ENCODE peak calls at places on chromosomes 11 and 22, in seven cellular contexts. One of them, this sample, is unnamed.

GRCh38 chr11:133012803-133013202 is 519.5 kb downstream of the OPCML start:
- DNase-seq in H9: no peak
- DNase-seq in IMR-90: no peak
- DNase-seq in H1: no peak
- DNase-seq in trophoblast cell: no peak
- DNase-seq in neuronal stem cell: no peak
- DNase-seq in mesendoderm: no peak
- DNase-seq in this sample: no peak

GRCh38 chr11:60625262-60625661 is 74.2 kb upstream of the MS4A8 start:
- DNase-seq in H1: peak; percentile 9
- DNase-seq in neuronal stem cell: no peak
- DNase-seq in trophoblast cell: no peak
- DNase-seq in mesendoderm: peak; percentile 83
- DNase-seq in IMR-90: peak; percentile 23
- DNase-seq in H9: peak; percentile 47
- DNase-seq in this sample: peak; percentile 1

GRCh38 chr22:36197601-36198146 is 3.9 kb downstream of the APOL4 start:
- DNase-seq in trophoblast cell: no peak
- DNase-seq in H9: no peak
- DNase-seq in IMR-90: no peak
- DNase-seq in mesendoderm: peak; percentile 52
- DNase-seq in neuronal stem cell: peak; percentile 30
- DNase-seq in H1: no peak
- DNase-seq in this sample: peak; percentile 12

GRCh38 chr22:37484115-37485005 is 1.8 kb downstream of the MFNG start:
- DNase-seq in H9: no peak
- DNase-seq in neuronal stem cell: no peak
- DNase-seq in H1: no peak
- DNase-seq in mesendoderm: no peak
- DNase-seq in trophoblast cell: no peak
- DNase-seq in IMR-90: no peak
- DNase-seq in this sample: no peak

GRCh38 chr11:90241414-90241813 is 18.6 kb upstream of the CHORDC1 start:
- DNase-seq in H9: no peak
- DNase-seq in trophoblast cell: no peak
- DNase-seq in IMR-90: no peak
- DNase-seq in neuronal stem cell: no peak
- DNase-seq in mesendoderm: no peak
- DNase-seq in H1: no peak
- DNase-seq in this sample: no peak

GRCh38 chr22:35046744-35047462 is 19.1 kb upstream of the ISX start:
- DNase-seq in H1: no peak
- DNase-seq in trophoblast cell: no peak
- DNase-seq in neuronal stem cell: no peak
- DNase-seq in IMR-90: no peak
- DNase-seq in mesendoderm: no peak
- DNase-seq in H9: no peak
- DNase-seq in this sample: no peak

GRCh38 chr11:130514316-130514715 is 65.9 kb downstream of the ADAMTS15 start:
- DNase-seq in neuronal stem cell: no peak
- DNase-seq in IMR-90: peak; percentile 77
- DNase-seq in H9: no peak
- DNase-seq in H1: no peak
- DNase-seq in mesendoderm: no peak
- DNase-seq in trophoblast cell: no peak
- DNase-seq in this sample: no peak

GRCh38 chr11:37946155-37946766 is 1348.2 kb upstream of the RAG2 start:
- DNase-seq in IMR-90: peak; percentile 27
- DNase-seq in H1: peak; percentile 29
- DNase-seq in trophoblast cell: peak; percentile 28
- DNase-seq in mesendoderm: peak; percentile 83
- DNase-seq in neuronal stem cell: peak; percentile 33
- DNase-seq in H9: peak; percentile 59
- DNase-seq in this sample: peak; percentile 62

GRCh38 chr11:95461858-95462257 is 230.9 kb upstream of the SESN3 start:
- DNase-seq in IMR-90: no peak
- DNase-seq in H1: no peak
- DNase-seq in trophoblast cell: no peak
- DNase-seq in neuronal stem cell: no peak
- DNase-seq in mesendoderm: no peak
- DNase-seq in H9: no peak
- DNase-seq in this sample: no peak

GRCh38 chr11:72100009-72100408 is 3.1 kb downstream of the LAMTOR1 start:
- DNase-seq in IMR-90: no peak
- DNase-seq in mesendoderm: no peak
- DNase-seq in H1: no peak
- DNase-seq in H9: no peak
- DNase-seq in neuronal stem cell: no peak
- DNase-seq in trophoblast cell: no peak
- DNase-seq in this sample: no peak

GRCh38 chr22:17370036-17370765 is 941 bp downstream of the CECR2 start:
- DNase-seq in H1: no peak
- DNase-seq in IMR-90: no peak
- DNase-seq in trophoblast cell: no peak
- DNase-seq in H9: no peak
- DNase-seq in neuronal stem cell: no peak
- DNase-seq in mesendoderm: no peak
- DNase-seq in this sample: peak; percentile 1

GRCh38 chr22:29684244-29684643 is 35.6 kb upstream of the CABP7 start:
- DNase-seq in trophoblast cell: no peak
- DNase-seq in IMR-90: no peak
- DNase-seq in H1: no peak
- DNase-seq in H9: no peak
- DNase-seq in neuronal stem cell: no peak
- DNase-seq in mesendoderm: no peak
- DNase-seq in this sample: no peak

GRCh38 chr22:29689201-29689871 is 30.5 kb upstream of the CABP7 start:
- DNase-seq in mesendoderm: no peak
- DNase-seq in H9: no peak
- DNase-seq in IMR-90: no peak
- DNase-seq in trophoblast cell: no peak
- DNase-seq in neuronal stem cell: no peak
- DNase-seq in H1: no peak
- DNase-seq in this sample: no peak

GRCh38 chr22:29679316-29679715 is 40.5 kb upstream of the CABP7 start:
- DNase-seq in neuronal stem cell: no peak
- DNase-seq in mesendoderm: no peak
- DNase-seq in trophoblast cell: no peak
- DNase-seq in IMR-90: peak; percentile 19
- DNase-seq in H1: no peak
- DNase-seq in H9: no peak
- DNase-seq in this sample: no peak

GRCh38 chr22:29683536-29683935 is 36.3 kb upstream of the CABP7 start:
- DNase-seq in trophoblast cell: no peak
- DNase-seq in H9: no peak
- DNase-seq in H1: no peak
- DNase-seq in IMR-90: no peak
- DNase-seq in neuronal stem cell: no peak
- DNase-seq in mesendoderm: no peak
- DNase-seq in this sample: no peak
- H3K23ac ChIP-seq in trophoblast cell: no peak overlapping the region
- H3K23ac ChIP-seq in H9: no peak overlapping the region
- H3K23ac ChIP-seq in H1: no peak overlapping the region
- H3K23ac ChIP-seq in IMR-90: no peak overlapping the region
- H3K23ac ChIP-seq in neuronal stem cell: no peak overlapping the region
- H3K23ac ChIP-seq in mesendoderm: no peak overlapping the region
- H3K23ac ChIP-seq in this sample: no peak overlapping the region

DNA sequence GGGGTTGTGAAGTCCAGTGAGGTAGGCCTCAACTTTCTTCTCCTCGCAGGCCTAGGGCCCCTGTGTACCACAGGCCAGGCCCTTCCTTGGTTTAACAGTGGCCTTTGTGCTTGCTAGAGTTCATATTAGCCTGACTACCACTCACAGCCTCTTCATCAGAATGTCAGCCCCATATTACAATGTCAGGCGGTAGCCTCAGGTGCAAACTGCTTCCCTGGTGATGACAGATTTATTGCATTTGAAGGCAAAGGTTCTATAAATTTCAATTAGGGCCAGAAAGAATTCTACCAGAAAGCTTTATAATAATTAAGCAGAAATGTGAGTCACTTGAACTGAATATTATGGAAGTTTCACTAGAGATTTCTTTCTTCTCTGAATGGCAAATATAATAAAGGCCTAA is 210.4 kb downstream of the CWF19L2 start:
- DNase-seq in H9: no peak
- DNase-seq in neuronal stem cell: no peak
- DNase-seq in trophoblast cell: no peak
- DNase-seq in H1: no peak
- DNase-seq in mesendoderm: no peak
- DNase-seq in IMR-90: no peak
- DNase-seq in this sample: no peak
- H2BK5ac ChIP-seq in H9: no peak overlapping the region
- H2BK5ac ChIP-seq in neuronal stem cell: no peak overlapping the region
- H2BK5ac ChIP-seq in trophoblast cell: no peak overlapping the region
- H2BK5ac ChIP-seq in H1: no peak overlapping the region
- H2BK5ac ChIP-seq in mesendoderm: no peak overlapping the region
- H2BK5ac ChIP-seq in IMR-90: no peak overlapping the region
- H2BK5ac ChIP-seq in this sample: no peak overlapping the region

GRCh38 chr11:92190535-92191206 is 33.9 kb upstream of the FAT3 start:
- DNase-seq in trophoblast cell: no peak
- DNase-seq in H9: no peak
- DNase-seq in IMR-90: no peak
- DNase-seq in neuronal stem cell: no peak
- DNase-seq in mesendoderm: no peak
- DNase-seq in H1: no peak
- DNase-seq in this sample: no peak

GRCh38 chr11:92192141-92192540 is 32.5 kb upstream of the FAT3 start:
- DNase-seq in neuronal stem cell: no peak
- DNase-seq in trophoblast cell: no peak
- DNase-seq in H1: no peak
- DNase-seq in mesendoderm: no peak
- DNase-seq in H9: no peak
- DNase-seq in IMR-90: no peak
- DNase-seq in this sample: no peak
- H3K23ac ChIP-seq in neuronal stem cell: no peak overlapping the region
- H3K23ac ChIP-seq in trophoblast cell: no peak overlapping the region
- H3K23ac ChIP-seq in H1: no peak overlapping the region
- H3K23ac ChIP-seq in mesendoderm: no peak overlapping the region
- H3K23ac ChIP-seq in H9: no peak overlapping the region
- H3K23ac ChIP-seq in IMR-90: no peak overlapping the region
- H3K23ac ChIP-seq in this sample: no peak overlapping the region

DNA sequence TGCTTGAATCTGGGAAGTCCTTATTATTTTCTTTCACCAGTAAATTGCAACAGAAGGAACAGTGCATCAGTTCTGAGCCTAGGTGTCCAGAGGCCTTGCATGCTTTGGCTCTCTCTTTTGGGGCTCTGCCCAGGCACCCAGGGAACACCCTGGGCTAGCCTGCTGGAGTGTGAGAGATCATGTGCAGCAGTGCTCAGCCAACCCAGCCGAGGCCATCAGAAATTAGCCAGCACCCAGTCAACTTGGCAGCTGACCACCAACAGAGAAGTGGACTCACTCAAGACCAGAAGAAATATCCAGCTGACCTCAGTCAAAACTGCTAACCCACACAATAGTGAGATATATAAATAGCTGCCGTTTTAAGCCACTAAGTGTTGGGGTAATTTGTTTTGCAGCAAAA is 11.2 kb upstream of the P4HA3 start:
- DNase-seq in H1: no peak
- DNase-seq in H9: no peak
- DNase-seq in IMR-90: peak; percentile 16
- DNase-seq in mesendoderm: no peak
- DNase-seq in neuronal stem cell: no peak
- DNase-seq in trophoblast cell: no peak
- DNase-seq in this sample: no peak
- H2BK5ac ChIP-seq in H1: no peak overlapping the region
- H2BK5ac ChIP-seq in H9: no peak overlapping the region
- H2BK5ac ChIP-seq in IMR-90: no peak overlapping the region
- H2BK5ac ChIP-seq in mesendoderm: no peak overlapping the region
- H2BK5ac ChIP-seq in neuronal stem cell: no peak overlapping the region
- H2BK5ac ChIP-seq in trophoblast cell: no peak overlapping the region
- H2BK5ac ChIP-seq in this sample: no peak overlapping the region

GRCh38 chr22:47540011-47540410 is 777.6 kb downstream of the TBC1D22A start:
- DNase-seq in H1: no peak
- DNase-seq in trophoblast cell: no peak
- DNase-seq in H9: no peak
- DNase-seq in mesendoderm: no peak
- DNase-seq in IMR-90: no peak
- DNase-seq in neuronal stem cell: no peak
- DNase-seq in this sample: no peak

GRCh38 chr22:47535681-47536080 is 773.2 kb downstream of the TBC1D22A start:
- DNase-seq in H9: no peak
- DNase-seq in neuronal stem cell: no peak
- DNase-seq in mesendoderm: no peak
- DNase-seq in IMR-90: no peak
- DNase-seq in H1: no peak
- DNase-seq in trophoblast cell: no peak
- DNase-seq in this sample: no peak

GRCh38 chr22:47543447-47543846 is 781.0 kb downstream of the TBC1D22A start:
- DNase-seq in trophoblast cell: no peak
- DNase-seq in H9: no peak
- DNase-seq in IMR-90: no peak
- DNase-seq in H1: no peak
- DNase-seq in mesendoderm: no peak
- DNase-seq in neuronal stem cell: no peak
- DNase-seq in this sample: no peak

GRCh38 chr22:47534150-47535133 is 772.0 kb downstream of the TBC1D22A start:
- DNase-seq in trophoblast cell: no peak
- DNase-seq in H1: no peak
- DNase-seq in mesendoderm: no peak
- DNase-seq in H9: no peak
- DNase-seq in neuronal stem cell: no peak
- DNase-seq in IMR-90: no peak
- DNase-seq in this sample: no peak

GRCh38 chr22:47539374-47539773 is 776.9 kb downstream of the TBC1D22A start:
- DNase-seq in trophoblast cell: no peak
- DNase-seq in H1: no peak
- DNase-seq in neuronal stem cell: no peak
- DNase-seq in mesendoderm: no peak
- DNase-seq in IMR-90: no peak
- DNase-seq in H9: no peak
- DNase-seq in this sample: no peak
- H3K23ac ChIP-seq in trophoblast cell: no peak overlapping the region
- H3K23ac ChIP-seq in H1: no peak overlapping the region
- H3K23ac ChIP-seq in neuronal stem cell: no peak overlapping the region
- H3K23ac ChIP-seq in mesendoderm: no peak overlapping the region
- H3K23ac ChIP-seq in IMR-90: no peak overlapping the region
- H3K23ac ChIP-seq in H9: no peak overlapping the region
- H3K23ac ChIP-seq in this sample: no peak overlapping the region

GRCh38 chr22:44399196-44399837 is 86.6 kb upstream of the SHISAL1 start:
- DNase-seq in neuronal stem cell: no peak
- DNase-seq in IMR-90: no peak
- DNase-seq in H1: no peak
- DNase-seq in trophoblast cell: no peak
- DNase-seq in H9: peak; percentile 15
- DNase-seq in mesendoderm: no peak
- DNase-seq in this sample: no peak

GRCh38 chr22:44398791-44399190 is 86.0 kb upstream of the SHISAL1 start:
- DNase-seq in neuronal stem cell: no peak
- DNase-seq in trophoblast cell: no peak
- DNase-seq in mesendoderm: no peak
- DNase-seq in H9: peak; percentile 19
- DNase-seq in IMR-90: no peak
- DNase-seq in H1: no peak
- DNase-seq in this sample: no peak

GRCh38 chr22:44400763-44401060 is 88.0 kb upstream of the SHISAL1 start:
- DNase-seq in trophoblast cell: no peak
- DNase-seq in mesendoderm: no peak
- DNase-seq in H9: no peak
- DNase-seq in IMR-90: no peak
- DNase-seq in H1: no peak
- DNase-seq in neuronal stem cell: no peak
- DNase-seq in this sample: no peak

GRCh38 chr22:44402196-44403111 is 89.7 kb upstream of the SHISAL1 start:
- DNase-seq in H1: no peak
- DNase-seq in H9: peak; percentile 21
- DNase-seq in mesendoderm: no peak
- DNase-seq in IMR-90: no peak
- DNase-seq in trophoblast cell: no peak
- DNase-seq in neuronal stem cell: no peak
- DNase-seq in this sample: no peak

GRCh38 chr22:44399906-44400762 is 87.4 kb upstream of the SHISAL1 start:
- DNase-seq in mesendoderm: no peak
- DNase-seq in neuronal stem cell: no peak
- DNase-seq in H1: no peak
- DNase-seq in H9: peak; percentile 13
- DNase-seq in IMR-90: no peak
- DNase-seq in trophoblast cell: no peak
- DNase-seq in this sample: no peak
- H2BK5ac ChIP-seq in mesendoderm: no peak overlapping the region
- H2BK5ac ChIP-seq in neuronal stem cell: no peak overlapping the region
- H2BK5ac ChIP-seq in H1: no peak overlapping the region
- H2BK5ac ChIP-seq in H9: no peak overlapping the region
- H2BK5ac ChIP-seq in IMR-90: no peak overlapping the region
- H2BK5ac ChIP-seq in trophoblast cell: no peak overlapping the region
- H2BK5ac ChIP-seq in this sample: no peak overlapping the region

This sample was measured in mesenchymal stem cell.